ENCODE peak calls at places on chromosome 9, in ten cellular contexts. W is mammary epithelial cell; H is CD8-positive, alpha-beta memory T cell; I is GM23248; E is transverse colon; F is neuronal stem cell; Z is ascending aorta; S is fibroblast of lung; V is cardiac muscle cell; P is adrenal gland. G is an unnamed sample.

GRCh38 chr9:113501821-113502220 is 38.3 kb downstream of the RGS3 start:
- DNase-seq in W (no peak), H (no peak), I (no peak), E (no peak), F (no peak), Z (no peak), S (no peak), V (no peak), P (no peak), G (no peak)

GRCh38 chr9:107727113-107727780 is 237.7 kb upstream of the KLF4 start:
- DNase-seq in W (no peak), H (no peak), I (peak; percentile 73), E (no peak), F (no peak), Z (no peak), S (peak; percentile 63), V (no peak), P (no peak), G (no peak)

GRCh38 chr9:36698984-36699383 is 126.3 kb downstream of the MELK start:
- DNase-seq in W (no peak), H (no peak), I (no peak), E (no peak), F (no peak), Z (no peak), S (no peak), V (no peak), P (no peak), G (no peak)

GRCh38 chr9:113564804-113565237 is 101.3 kb downstream of the RGS3 start:
- DNase-seq in W (peak; percentile 85), H (no peak), I (peak; percentile 93), E (peak; percentile 82), F (no peak), Z (no peak), S (peak; percentile 81), V (peak; percentile 81), P (no peak), G (no peak)

GRCh38 chr9:108963459-108964143 is 29.4 kb downstream of the ABITRAM start:
- DNase-seq in W (no peak), H (no peak), I (peak; percentile 61), E (no peak), F (no peak), Z (no peak), S (no peak), V (peak; percentile 29), P (peak; percentile 84), G (no peak)

GRCh38 chr9:107178302-107178701 is 104.8 kb upstream of the RAD23B start:
- DNase-seq in W (no peak), H (no peak), I (no peak), E (no peak), F (no peak), Z (no peak), S (no peak), V (no peak), P (no peak), G (no peak)

GRCh38 chr9:9523476-9523875 is 1089.3 kb downstream of the PTPRD start:
- DNase-seq in W (no peak), H (no peak), I (no peak), E (no peak), F (no peak), Z (no peak), S (no peak), V (no peak), P (no peak), G (no peak)

GRCh38 chr9:77014597-77015263 is 4.7 kb upstream of the FOXB2 start:
- DNase-seq in W (no peak), H (no peak), I (peak; percentile 26), E (no peak), F (peak; percentile 26), Z (no peak), S (no peak), V (no peak), P (no peak), G (no peak)

GRCh38 chr9:133105461-133105770 is 15.6 kb downstream of the RALGDS start:
- DNase-seq in W (no peak), H (no peak), I (no peak), E (no peak), F (no peak), Z (no peak), S (no peak), V (no peak), P (no peak), G (no peak)

GRCh38 chr9:133107961-133108793 is 12.9 kb downstream of the RALGDS start:
- DNase-seq in W (no peak), H (no peak), I (no peak), E (no peak), F (no peak), Z (no peak), S (no peak), V (no peak), P (no peak), G (no peak)

GRCh38 chr9:133104718-133105460 is 16.2 kb downstream of the RALGDS start:
- DNase-seq in W (no peak), H (no peak), I (no peak), E (no peak), F (no peak), Z (no peak), S (no peak), V (no peak), P (no peak), G (peak; percentile 1)

GRCh38 chr9:133107245-133107722 is 13.8 kb downstream of the RALGDS start:
- DNase-seq in W (no peak), H (no peak), I (no peak), E (no peak), F (no peak), Z (no peak), S (no peak), V (no peak), P (no peak), G (no peak)

GRCh38 chr9:133106511-133107244 is 14.4 kb downstream of the RALGDS start:
- DNase-seq in W (no peak), H (no peak), I (no peak), E (no peak), F (no peak), Z (no peak), S (no peak), V (no peak), P (no peak), G (no peak)
- H3K36me3 ChIP-seq in W (peaks cover 6% of the 10 kb centered on the region), H (peaks cover 71% of the 10 kb centered on the region), I (peaks cover 8% of the 10 kb centered on the region), E (no peaks in the 10 kb centered on the region), F (peaks cover 62% of the 10 kb centered on the region), Z (peaks cover 91% of the 10 kb centered on the region), S (peaks cover 26% of the 10 kb centered on the region), V (peaks cover 34% of the 10 kb centered on the region), P (peaks cover 95% of the 10 kb centered on the region), G (peaks cover 72% of the 10 kb centered on the region)

GRCh38 chr9:70081120-70081495 is 37.5 kb downstream of the MAMDC2 start:
- DNase-seq in W (peak; percentile 64), H (no peak), I (peak; percentile 44), E (no peak), F (no peak), Z (no peak), S (peak; percentile 93), V (no peak), P (peak; percentile 2), G (no peak)

GRCh38 chr9:70083429-70083828 is 39.8 kb downstream of the MAMDC2 start:
- DNase-seq in W (peak; percentile 35), H (no peak), I (peak; percentile 27), E (no peak), F (peak; percentile 17), Z (no peak), S (peak; percentile 59), V (no peak), P (no peak), G (no peak)

GRCh38 chr9:70080481-70081119 is 37.0 kb downstream of the MAMDC2 start:
- DNase-seq in W (peak; percentile 35), H (no peak), I (peak; percentile 60), E (no peak), F (no peak), Z (no peak), S (peak; percentile 85), V (peak; percentile 75), P (no peak), G (no peak)

GRCh38 chr9:70076678-70077077 is 33.0 kb downstream of the MAMDC2 start:
- DNase-seq in W (no peak), H (no peak), I (no peak), E (no peak), F (no peak), Z (no peak), S (no peak), V (no peak), P (no peak), G (no peak)

DNA sequence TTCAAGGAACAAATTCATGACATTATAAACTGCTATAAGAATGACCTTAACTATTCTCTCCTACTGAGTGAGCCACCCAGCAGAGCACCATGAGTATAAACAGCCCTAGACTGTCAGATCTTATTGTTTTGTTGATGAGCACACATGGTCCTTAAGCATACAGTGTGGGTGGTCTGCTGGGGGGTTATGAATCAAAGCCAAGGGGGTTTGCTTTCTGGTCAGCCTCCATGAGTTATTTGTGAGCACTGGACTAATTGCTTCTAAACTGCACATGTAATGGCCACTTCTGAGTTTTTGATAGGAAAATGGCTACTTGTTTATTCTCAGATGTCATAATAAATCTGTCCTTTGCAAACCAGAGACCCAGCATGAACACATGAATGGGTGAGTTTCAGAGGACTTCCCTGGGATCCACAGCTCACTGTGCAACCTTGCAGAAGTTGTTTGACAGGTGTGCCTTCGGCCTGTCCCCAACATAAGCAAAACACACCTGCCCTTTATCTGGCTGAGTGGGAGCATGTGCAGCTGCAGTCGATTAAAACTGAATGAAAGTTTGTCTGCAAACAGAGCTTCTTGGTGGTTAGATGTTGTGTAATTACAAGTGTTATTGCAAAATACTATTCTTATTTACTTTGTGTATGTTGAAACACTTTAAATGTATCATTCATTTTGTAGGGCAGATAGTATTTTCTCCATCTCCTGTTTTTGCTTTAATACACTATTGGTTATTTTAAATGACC is 35.9 kb downstream of the MAMDC2 start:
- DNase-seq in W (peak; percentile 48), H (no peak), I (peak; percentile 52), E (no peak), F (no peak), Z (no peak), S (no peak), V (peak; percentile 68), P (no peak), G (no peak)
- H3K27ac ChIP-seq in W (no peak overlapping the region), H (no peak overlapping the region), I (no peak overlapping the region), E (peak overlapping the region; percentile 74), F (no peak overlapping the region), Z (no peak overlapping the region), S (no peak overlapping the region), V (no peak overlapping the region), P (no peak overlapping the region), G (peak overlapping the region; percentile 66)

GRCh38 chr9:132637801-132638200 is 32.0 kb downstream of the DDX31 start:
- DNase-seq in W (no peak), H (no peak), I (no peak), E (no peak), F (no peak), Z (no peak), S (no peak), V (no peak), P (no peak), G (no peak)

GRCh38 chr9:132638240-132638639 is 31.5 kb downstream of the DDX31 start:
- DNase-seq in W (no peak), H (no peak), I (peak; percentile 23), E (no peak), F (no peak), Z (no peak), S (no peak), V (peak; percentile 40), P (no peak), G (no peak)

GRCh38 chr9:132644251-132644650 is 25.5 kb downstream of the DDX31 start:
- DNase-seq in W (no peak), H (no peak), I (no peak), E (no peak), F (no peak), Z (no peak), S (no peak), V (no peak), P (no peak), G (no peak)

GRCh38 chr9:132639322-132639721 is 30.5 kb downstream of the DDX31 start:
- DNase-seq in W (peak; percentile 82), H (no peak), I (no peak), E (peak; percentile 66), F (no peak), Z (no peak), S (no peak), V (no peak), P (no peak), G (no peak)

GRCh38 chr9:132641216-132641615 is 28.6 kb downstream of the DDX31 start:
- DNase-seq in W (no peak), H (no peak), I (no peak), E (no peak), F (no peak), Z (no peak), S (no peak), V (no peak), P (no peak), G (no peak)
- H3K36me3 ChIP-seq in W (peaks cover 37% of the 10 kb centered on the region), H (peaks cover 32% of the 10 kb centered on the region), I (peaks cover 42% of the 10 kb centered on the region), E (no peaks in the 10 kb centered on the region), F (peaks cover 34% of the 10 kb centered on the region), Z (peaks cover 85% of the 10 kb centered on the region), S (peaks cover 8% of the 10 kb centered on the region), V (peaks cover 26% of the 10 kb centered on the region), P (peaks cover 53% of the 10 kb centered on the region), G (peaks cover 48% of the 10 kb centered on the region)

GRCh38 chr9:4550777-4551476 is 60.7 kb downstream of the SLC1A1 start:
- DNase-seq in W (no peak), H (no peak), I (no peak), E (no peak), F (no peak), Z (no peak), S (peak; percentile 26), V (peak; percentile 39), P (no peak), G (no peak)

GRCh38 chr9:4558599-4558998 is 68.3 kb downstream of the SLC1A1 start:
- DNase-seq in W (no peak), H (no peak), I (no peak), E (no peak), F (no peak), Z (no peak), S (no peak), V (no peak), P (no peak), G (no peak)

GRCh38 chr9:4555251-4555650 is 65.0 kb downstream of the SLC1A1 start:
- DNase-seq in W (no peak), H (no peak), I (peak; percentile 58), E (no peak), F (no peak), Z (no peak), S (peak; percentile 52), V (peak; percentile 34), P (peak; percentile 40), G (no peak)

GRCh38 chr9:4549751-4550295 is 59.6 kb downstream of the SLC1A1 start:
- DNase-seq in W (no peak), H (no peak), I (peak; percentile 53), E (no peak), F (no peak), Z (no peak), S (no peak), V (peak; percentile 9), P (no peak), G (no peak)

DNA sequence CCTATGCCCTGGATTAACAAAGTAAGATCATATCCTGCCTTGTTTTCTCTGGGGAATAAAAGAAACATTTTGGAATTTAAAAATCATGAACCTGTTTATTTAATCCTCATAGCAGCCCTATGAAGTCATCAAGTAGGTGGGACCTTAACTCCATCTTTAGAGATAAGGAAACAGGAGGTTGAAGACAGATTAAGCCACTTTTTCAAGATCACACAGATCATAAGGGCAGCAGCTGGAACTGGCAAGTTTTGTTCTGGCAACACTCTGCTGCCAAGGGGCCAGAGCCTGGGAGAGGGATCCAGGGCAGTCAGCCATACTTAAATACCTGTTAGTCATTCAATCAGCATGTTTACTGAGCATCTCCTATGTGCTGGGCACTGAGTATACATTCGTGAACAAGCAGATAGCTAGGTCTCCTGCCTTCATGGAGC is 63.7 kb downstream of the SLC1A1 start:
- DNase-seq in W (no peak), H (no peak), I (peak; percentile 49), E (no peak), F (no peak), Z (no peak), S (peak; percentile 77), V (peak; percentile 13), P (no peak), G (no peak)
- H3K27ac ChIP-seq in W (no peak overlapping the region), H (no peak overlapping the region), I (peak overlapping the region; percentile 11), E (no peak overlapping the region), F (no peak overlapping the region), Z (no peak overlapping the region), S (no peak overlapping the region), V (no peak overlapping the region), P (no peak overlapping the region), G (no peak overlapping the region)

G was measured in thoracic aorta.